ENCODE peak calls at places on chromosomes 16 and 17, in seven cellular contexts. A is adrenal gland; F is neural progenitor cell; J is K562; V is heart right ventricle; I is CD4-positive, CD25-positive, alpha-beta regulatory T cell; P is A549. X is an unnamed sample.
A peak's percentile ranks its signal among the peaks of the same experiment; 100 is the strongest.

GRCh38 chr16:17070882-17071592 is 399.7 kb downstream of the XYLT1 start:
- DNase-seq in A (peak; percentile 40), F (peak; percentile 57), J (no peak), V (no peak), I (peak; percentile 82), P (no peak), X (peak; percentile 7)

GRCh38 chr17:8209909-8210760 is at the start of gene AURKB:
- DNase-seq in A (peak; percentile 98), F (peak; percentile 98), J (peak; percentile 85), V (peak; percentile 88), I (peak; percentile 95), P (peak; percentile 98), X (peak; percentile 93)

GRCh38 chr16:56860226-56861020 is 4.6 kb upstream of the SLC12A3 start:
- DNase-seq in A (no peak), F (no peak), J (no peak), V (no peak), I (peak; percentile 48), P (no peak), X (peak; percentile 82)

GRCh38 chr16:23016372-23016771 is 132.9 kb downstream of the USP31 start:
- DNase-seq in A (no peak), F (no peak), J (no peak), V (no peak), I (no peak), P (no peak), X (no peak)

GRCh38 chr16:72474511-72475123 is 302.7 kb upstream of the PMFBP1 start:
- DNase-seq in A (no peak), F (no peak), J (no peak), V (no peak), I (peak; percentile 14), P (no peak), X (no peak)

GRCh38 chr17:10071141-10071540 is 127.3 kb downstream of the GAS7 start:
- DNase-seq in A (no peak), F (no peak), J (no peak), V (no peak), I (no peak), P (no peak), X (no peak)

GRCh38 chr17:13244511-13244910 is 226.7 kb upstream of the ELAC2 start:
- DNase-seq in A (no peak), F (no peak), J (no peak), V (no peak), I (no peak), P (no peak), X (no peak)

GRCh38 chr17:77604301-77605031 is 354.0 kb upstream of the TNRC6C start:
- DNase-seq in A (no peak), F (no peak), J (no peak), V (no peak), I (no peak), P (no peak), X (no peak)

GRCh38 chr17:70298929-70299529 is 129.7 kb downstream of the KCNJ2 start:
- DNase-seq in A (no peak), F (no peak), J (no peak), V (no peak), I (no peak), P (no peak), X (no peak)

GRCh38 chr17:67280279-67280678 is 35.3 kb upstream of the HELZ start:
- DNase-seq in A (peak; percentile 60), F (no peak), J (no peak), V (no peak), I (no peak), P (no peak), X (no peak)

GRCh38 chr17:67281736-67282135 is 36.7 kb upstream of the HELZ start:
- DNase-seq in A (no peak), F (no peak), J (no peak), V (no peak), I (no peak), P (no peak), X (no peak)

GRCh38 chr17:67279115-67279514 is 34.1 kb upstream of the HELZ start:
- DNase-seq in A (no peak), F (no peak), J (no peak), V (no peak), I (no peak), P (no peak), X (no peak)

GRCh38 chr17:67278363-67278762 is 33.4 kb upstream of the HELZ start:
- DNase-seq in A (no peak), F (no peak), J (no peak), V (no peak), I (no peak), P (no peak), X (no peak)

GRCh38 chr17:67281053-67281452 is 36.1 kb upstream of the HELZ start:
- DNase-seq in A (no peak), F (no peak), J (no peak), V (no peak), I (no peak), P (no peak), X (no peak)
- H3K27ac ChIP-seq in A (no peak overlapping the region), F (no peak overlapping the region), J (no peak overlapping the region), V (no peak overlapping the region), I (no peak overlapping the region), P (no peak overlapping the region), X (no peak overlapping the region)

DNA sequence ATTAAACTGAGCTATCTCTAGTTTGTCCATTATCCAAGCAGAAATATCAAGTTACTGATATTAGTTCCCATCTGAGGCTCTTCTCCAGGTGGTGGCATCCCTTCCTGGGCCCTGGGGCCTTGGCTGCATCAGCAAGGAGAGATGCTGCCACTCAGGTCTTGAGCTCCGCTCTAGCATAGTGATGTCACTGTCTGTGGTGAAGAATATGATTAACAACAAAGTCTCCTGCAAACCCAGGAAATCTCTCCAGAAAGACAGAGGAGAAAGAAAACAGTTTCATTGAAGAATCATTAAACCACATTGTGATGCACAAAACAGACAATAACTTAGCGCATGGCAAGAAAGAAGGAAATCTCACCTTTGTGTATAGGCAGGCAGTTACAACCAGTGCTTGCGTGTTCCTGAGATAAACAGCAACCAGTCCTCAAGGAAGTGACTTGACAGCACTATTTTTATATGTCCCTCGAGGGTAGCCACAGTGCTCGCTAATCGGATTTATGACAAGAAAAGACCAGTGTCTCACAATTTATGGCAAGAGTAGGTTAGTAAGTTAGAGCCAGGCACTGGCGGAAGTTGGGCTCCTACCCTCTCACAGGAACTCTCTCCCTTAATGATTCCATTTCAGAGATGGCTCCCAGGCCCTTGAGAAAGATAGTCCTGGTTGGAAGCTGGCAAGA is 151.1 kb downstream of the AHSP start:
- DNase-seq in A (no peak), F (no peak), J (no peak), V (no peak), I (no peak), P (no peak), X (no peak)
- H3K9me3 ChIP-seq in A (no peaks in the 10 kb centered on the region), F (peaks cover 7% of the 10 kb centered on the region), J (no peaks in the 10 kb centered on the region), V (no peaks in the 10 kb centered on the region), I (no peaks in the 10 kb centered on the region), P (no peaks in the 10 kb centered on the region), X (no peaks in the 10 kb centered on the region)

GRCh38 chr17:11701906-11702305 is 103.6 kb downstream of the DNAH9 start:
- DNase-seq in A (no peak), F (no peak), J (no peak), V (no peak), I (no peak), P (no peak), X (no peak)
- H3K27ac ChIP-seq in A (no peak overlapping the region), F (no peak overlapping the region), J (no peak overlapping the region), V (no peak overlapping the region), I (no peak overlapping the region), P (no peak overlapping the region), X (no peak overlapping the region)

GRCh38 chr16:35749253-35750141 is 2290.1 kb downstream of the TP53TG3F start:
- DNase-seq in A (no peak), F (no peak), J (no peak), V (peak; percentile 6), I (no peak), P (no peak), X (no peak)

GRCh38 chr16:35750157-35750689 is 2290.8 kb downstream of the TP53TG3F start:
- DNase-seq in A (no peak), F (no peak), J (no peak), V (no peak), I (no peak), P (no peak), X (no peak)

GRCh38 chr16:35747658-35748455 is 2288.4 kb downstream of the TP53TG3F start:
- DNase-seq in A (no peak), F (no peak), J (no peak), V (no peak), I (no peak), P (no peak), X (no peak)

GRCh38 chr16:35746963-35747657 is 2287.7 kb downstream of the TP53TG3F start:
- DNase-seq in A (no peak), F (no peak), J (no peak), V (no peak), I (no peak), P (no peak), X (no peak)

DNA sequence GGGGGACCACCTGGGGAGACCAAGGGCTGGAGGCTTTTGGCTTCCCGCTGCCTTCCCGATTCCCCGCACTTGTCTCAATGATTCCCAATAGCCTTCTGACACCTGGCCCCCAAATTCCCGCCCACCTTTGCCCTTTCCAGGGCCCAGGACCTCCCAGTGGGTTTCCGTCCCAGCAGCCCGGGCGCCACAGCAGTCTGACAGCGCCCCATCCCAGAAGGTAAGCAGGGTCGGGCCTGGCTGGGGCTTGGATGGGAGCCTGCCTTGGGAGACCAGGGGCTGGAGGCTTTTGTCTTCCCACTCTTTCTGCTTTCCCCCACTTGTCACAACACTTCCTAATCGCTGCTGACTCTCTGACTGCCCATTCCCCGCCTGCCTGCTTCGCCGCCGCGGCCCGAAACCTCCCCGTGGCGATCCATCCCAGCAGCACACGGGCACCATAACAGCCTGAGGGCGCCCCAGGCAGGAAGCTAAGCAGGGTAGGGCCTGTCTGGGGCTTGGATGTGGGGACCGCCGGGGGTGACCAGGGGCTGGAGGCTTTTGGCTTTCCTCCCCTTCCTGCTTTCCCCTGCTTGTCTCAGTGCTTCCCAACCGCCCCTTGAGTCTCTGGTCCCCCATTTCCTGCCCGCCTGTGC is 2289.3 kb downstream of the TP53TG3F start:
- DNase-seq in A (no peak), F (no peak), J (no peak), V (peak; percentile 5), I (no peak), P (no peak), X (no peak)
- H3K9me3 ChIP-seq in A (no peaks in the 10 kb centered on the region), F (peaks cover 3% of the 10 kb centered on the region), J (no peaks in the 10 kb centered on the region), V (no peaks in the 10 kb centered on the region), I (no peaks in the 10 kb centered on the region), P (no peaks in the 10 kb centered on the region), X (peaks cover 67% of the 10 kb centered on the region)

X was measured in DND-41.